ENCODE peak calls at places on chromosomes 16 and 17, in seven cellular contexts. X, G, T, C, K, I and F are unnamed samples.

GRCh38 chr16:21626659-21627277 is 25.6 kb downstream of the IGSF6 start:
- DNase-seq in X (peak), G (peak), T (no peak), C (no peak), K (peak), I (no peak), F (no peak)

GRCh38 chr16:66507731-66508239 is 42.1 kb downstream of the TK2 start:
- DNase-seq in X (no peak), G (no peak), T (no peak), C (no peak), K (no peak), I (no peak), F (no peak)

GRCh38 chr17:258045-258734 is 76.7 kb upstream of the DOC2B start:
- DNase-seq in X (no peak), G (no peak), T (no peak), C (no peak), K (no peak), I (peak), F (no peak)

GRCh38 chr16:22847690-22848089 is 33.7 kb downstream of the HS3ST2 start:
- DNase-seq in X (no peak), G (no peak), T (no peak), C (no peak), K (no peak), I (no peak), F (no peak)

GRCh38 chr17:56616239-56616638 is 22.7 kb downstream of the NOG start:
- DNase-seq in X (no peak), G (no peak), T (no peak), C (no peak), K (no peak), I (no peak), F (no peak)

GRCh38 chr16:66932076-66932475 is 2.1 kb downstream of the CIAO2B start:
- DNase-seq in X (no peak), G (no peak), T (no peak), C (no peak), K (no peak), I (no peak), F (no peak)

GRCh38 chr16:80407265-80407987 is 133.4 kb upstream of the DYNLRB2 start:
- DNase-seq in X (no peak), G (no peak), T (no peak), C (no peak), K (peak), I (no peak), F (no peak)

GRCh38 chr16:19168173-19169080 is at the start of gene SYT17:
- DNase-seq in X (peak), G (no peak), T (no peak), C (no peak), K (peak), I (peak), F (no peak)

GRCh38 chr17:65584604-65585521 is 23.4 kb upstream of the AXIN2 start:
- DNase-seq in X (no peak), G (no peak), T (no peak), C (no peak), K (no peak), I (no peak), F (no peak)

GRCh38 chr16:84321932-84322331 is 27.3 kb downstream of the WFDC1 start:
- DNase-seq in X (no peak), G (no peak), T (no peak), C (no peak), K (no peak), I (no peak), F (no peak)

GRCh38 chr16:56737539-56737938 is 7.6 kb downstream of the NUP93 start:
- DNase-seq in X (no peak), G (no peak), T (no peak), C (no peak), K (no peak), I (no peak), F (no peak)

GRCh38 chr17:41697122-41697962 is 8.7 kb downstream of the EIF1 start:
- DNase-seq in X (no peak), G (peak), T (no peak), C (no peak), K (no peak), I (no peak), F (no peak)

GRCh38 chr16:6335072-6335471 is 997.6 kb upstream of the RBFOX1 start:
- DNase-seq in X (no peak), G (peak), T (no peak), C (no peak), K (peak), I (peak), F (no peak)

GRCh38 chr16:70777973-70778406 is 23.0 kb downstream of the VAC14 start:
- DNase-seq in X (no peak), G (peak), T (no peak), C (no peak), K (no peak), I (peak), F (no peak)

GRCh38 chr17:62581769-62582168 is 45.7 kb upstream of the MRC2 start:
- DNase-seq in X (no peak), G (no peak), T (no peak), C (no peak), K (no peak), I (no peak), F (no peak)

GRCh38 chr17:67218385-67218950 is 26.5 kb downstream of the HELZ start:
- DNase-seq in X (no peak), G (peak), T (no peak), C (no peak), K (no peak), I (no peak), F (no peak)

GRCh38 chr17:3944485-3945388 is 19.5 kb downstream of the ATP2A3 start:
- DNase-seq in X (peak), G (peak), T (no peak), C (peak), K (peak), I (peak), F (no peak)

GRCh38 chr17:67434061-67434525 is 57.0 kb downstream of the PITPNC1 start:
- DNase-seq in X (no peak), G (no peak), T (peak), C (peak), K (no peak), I (no peak), F (no peak)

GRCh38 chr16:76583466-76583865 is 306.3 kb downstream of the CNTNAP4 start:
- DNase-seq in X (no peak), G (peak), T (no peak), C (no peak), K (no peak), I (no peak), F (peak)

GRCh38 chr17:4968166-4968915 is 724 bp upstream of the SPAG7 start:
- DNase-seq in X (no peak), G (peak), T (no peak), C (peak), K (peak), I (peak), F (no peak)

GRCh38 chr16:77877712-77878111 is 89.3 kb downstream of the VAT1L start:
- DNase-seq in X (peak), G (peak), T (no peak), C (no peak), K (no peak), I (no peak), F (no peak)

GRCh38 chr16:11038777-11039176 is 94.4 kb downstream of the CLEC16A start:
- DNase-seq in X (no peak), G (no peak), T (no peak), C (no peak), K (no peak), I (no peak), F (no peak)

GRCh38 chr16:49459953-49460735 is 86.5 kb downstream of the C16orf78 start:
- DNase-seq in X (no peak), G (no peak), T (no peak), C (no peak), K (no peak), I (no peak), F (no peak)

GRCh38 chr17:40779181-40779909 is 3.0 kb downstream of the KRT27 start:
- DNase-seq in X (no peak), G (no peak), T (no peak), C (peak), K (no peak), I (peak), F (peak)